ENCODE peak calls at places on chromosomes 3 and 15, in ten cellular contexts. One of them, this sample, is unnamed.
A peak's percentile ranks its signal among the peaks of the same experiment; 100 is the strongest.

GRCh38 chr3:67635257-67635656 is 19.2 kb downstream of the SUCLG2 start:
- DNase-seq in endothelial cell: no peak
- DNase-seq in dermis blood vessel endothelial cell: peak; percentile 19
- DNase-seq in heart right ventricle: no peak
- DNase-seq in GM13977: no peak
- DNase-seq in effector memory CD8-positive, alpha-beta T cell: no peak
- DNase-seq in immature natural killer cell: no peak
- DNase-seq in activated gamma-delta T cell treated with Interleukin-2 at 50 U/mL for 16 hours: no peak
- DNase-seq in Calu3: no peak
- DNase-seq in activated T-cell treated with anti-CD3 and anti-CD28 coated beads, Interleukin-2, amount 50 U/mL, for 1 hour: no peak
- DNase-seq in this sample: no peak

GRCh38 chr3:173467501-173467900 is 70.0 kb downstream of the NLGN1 start:
- DNase-seq in endothelial cell: no peak
- DNase-seq in dermis blood vessel endothelial cell: no peak
- DNase-seq in heart right ventricle: no peak
- DNase-seq in GM13977: no peak
- DNase-seq in effector memory CD8-positive, alpha-beta T cell: no peak
- DNase-seq in immature natural killer cell: no peak
- DNase-seq in activated gamma-delta T cell treated with Interleukin-2 at 50 U/mL for 16 hours: no peak
- DNase-seq in Calu3: no peak
- DNase-seq in activated T-cell treated with anti-CD3 and anti-CD28 coated beads, Interleukin-2, amount 50 U/mL, for 1 hour: no peak
- DNase-seq in this sample: no peak

GRCh38 chr3:50554553-50554952 is 13.0 kb downstream of the C3orf18 start:
- DNase-seq in endothelial cell: no peak
- DNase-seq in dermis blood vessel endothelial cell: no peak
- DNase-seq in heart right ventricle: no peak
- DNase-seq in GM13977: no peak
- DNase-seq in effector memory CD8-positive, alpha-beta T cell: no peak
- DNase-seq in immature natural killer cell: peak; percentile 17
- DNase-seq in activated gamma-delta T cell treated with Interleukin-2 at 50 U/mL for 16 hours: no peak
- DNase-seq in Calu3: no peak
- DNase-seq in activated T-cell treated with anti-CD3 and anti-CD28 coated beads, Interleukin-2, amount 50 U/mL, for 1 hour: no peak
- DNase-seq in this sample: no peak

GRCh38 chr3:119600732-119601131 is 3.0 kb downstream of the PLA1A start:
- DNase-seq in endothelial cell: peak; percentile 7
- DNase-seq in dermis blood vessel endothelial cell: peak; percentile 30
- DNase-seq in heart right ventricle: peak; percentile 37
- DNase-seq in GM13977: peak; percentile 46
- DNase-seq in effector memory CD8-positive, alpha-beta T cell: no peak
- DNase-seq in immature natural killer cell: no peak
- DNase-seq in activated gamma-delta T cell treated with Interleukin-2 at 50 U/mL for 16 hours: no peak
- DNase-seq in Calu3: no peak
- DNase-seq in activated T-cell treated with anti-CD3 and anti-CD28 coated beads, Interleukin-2, amount 50 U/mL, for 1 hour: no peak
- DNase-seq in this sample: peak; percentile 76

GRCh38 chr15:91916051-91916450 is 62.5 kb downstream of the SLCO3A1 start:
- DNase-seq in endothelial cell: no peak
- DNase-seq in dermis blood vessel endothelial cell: no peak
- DNase-seq in heart right ventricle: no peak
- DNase-seq in GM13977: no peak
- DNase-seq in effector memory CD8-positive, alpha-beta T cell: no peak
- DNase-seq in immature natural killer cell: no peak
- DNase-seq in activated gamma-delta T cell treated with Interleukin-2 at 50 U/mL for 16 hours: no peak
- DNase-seq in Calu3: no peak
- DNase-seq in activated T-cell treated with anti-CD3 and anti-CD28 coated beads, Interleukin-2, amount 50 U/mL, for 1 hour: no peak
- DNase-seq in this sample: no peak

GRCh38 chr15:96293446-96293845 is 37.1 kb upstream of the NR2F2 start:
- DNase-seq in endothelial cell: no peak
- DNase-seq in dermis blood vessel endothelial cell: no peak
- DNase-seq in heart right ventricle: no peak
- DNase-seq in GM13977: no peak
- DNase-seq in effector memory CD8-positive, alpha-beta T cell: no peak
- DNase-seq in immature natural killer cell: no peak
- DNase-seq in activated gamma-delta T cell treated with Interleukin-2 at 50 U/mL for 16 hours: no peak
- DNase-seq in Calu3: no peak
- DNase-seq in activated T-cell treated with anti-CD3 and anti-CD28 coated beads, Interleukin-2, amount 50 U/mL, for 1 hour: no peak
- DNase-seq in this sample: no peak

GRCh38 chr3:156176048-156176447 is 55.7 kb downstream of the KCNAB1 start:
- DNase-seq in endothelial cell: no peak
- DNase-seq in dermis blood vessel endothelial cell: no peak
- DNase-seq in heart right ventricle: no peak
- DNase-seq in GM13977: no peak
- DNase-seq in effector memory CD8-positive, alpha-beta T cell: no peak
- DNase-seq in immature natural killer cell: no peak
- DNase-seq in activated gamma-delta T cell treated with Interleukin-2 at 50 U/mL for 16 hours: no peak
- DNase-seq in Calu3: no peak
- DNase-seq in activated T-cell treated with anti-CD3 and anti-CD28 coated beads, Interleukin-2, amount 50 U/mL, for 1 hour: no peak
- DNase-seq in this sample: no peak

GRCh38 chr15:77035584-77035983 is 35.3 kb downstream of the TSPAN3 start:
- DNase-seq in endothelial cell: no peak
- DNase-seq in dermis blood vessel endothelial cell: no peak
- DNase-seq in heart right ventricle: no peak
- DNase-seq in GM13977: no peak
- DNase-seq in effector memory CD8-positive, alpha-beta T cell: no peak
- DNase-seq in immature natural killer cell: no peak
- DNase-seq in activated gamma-delta T cell treated with Interleukin-2 at 50 U/mL for 16 hours: peak; percentile 3
- DNase-seq in Calu3: no peak
- DNase-seq in activated T-cell treated with anti-CD3 and anti-CD28 coated beads, Interleukin-2, amount 50 U/mL, for 1 hour: no peak
- DNase-seq in this sample: no peak

GRCh38 chr3:133573629-133574194 is at the start of gene CDV3:
- DNase-seq in endothelial cell: peak; percentile 77
- DNase-seq in dermis blood vessel endothelial cell: no peak
- DNase-seq in heart right ventricle: no peak
- DNase-seq in GM13977: peak; percentile 62
- DNase-seq in effector memory CD8-positive, alpha-beta T cell: peak; percentile 73
- DNase-seq in immature natural killer cell: peak; percentile 91
- DNase-seq in activated gamma-delta T cell treated with Interleukin-2 at 50 U/mL for 16 hours: no peak
- DNase-seq in Calu3: no peak
- DNase-seq in activated T-cell treated with anti-CD3 and anti-CD28 coated beads, Interleukin-2, amount 50 U/mL, for 1 hour: no peak
- DNase-seq in this sample: peak; percentile 71

GRCh38 chr3:14016900-14017475 is 107.7 kb downstream of the CHCHD4 start:
- DNase-seq in endothelial cell: no peak
- DNase-seq in dermis blood vessel endothelial cell: no peak
- DNase-seq in heart right ventricle: no peak
- DNase-seq in GM13977: no peak
- DNase-seq in effector memory CD8-positive, alpha-beta T cell: no peak
- DNase-seq in immature natural killer cell: no peak
- DNase-seq in activated gamma-delta T cell treated with Interleukin-2 at 50 U/mL for 16 hours: no peak
- DNase-seq in Calu3: peak; percentile 73
- DNase-seq in activated T-cell treated with anti-CD3 and anti-CD28 coated beads, Interleukin-2, amount 50 U/mL, for 1 hour: no peak
- DNase-seq in this sample: no peak

GRCh38 chr3:192879346-192880031 is 38.2 kb downstream of the MB21D2 start:
- DNase-seq in endothelial cell: no peak
- DNase-seq in dermis blood vessel endothelial cell: peak; percentile 71
- DNase-seq in heart right ventricle: no peak
- DNase-seq in GM13977: no peak
- DNase-seq in effector memory CD8-positive, alpha-beta T cell: no peak
- DNase-seq in immature natural killer cell: no peak
- DNase-seq in activated gamma-delta T cell treated with Interleukin-2 at 50 U/mL for 16 hours: no peak
- DNase-seq in Calu3: peak; percentile 83
- DNase-seq in activated T-cell treated with anti-CD3 and anti-CD28 coated beads, Interleukin-2, amount 50 U/mL, for 1 hour: no peak
- DNase-seq in this sample: peak; percentile 95

GRCh38 chr15:77066961-77067690 is 3.8 kb downstream of the TSPAN3 start:
- DNase-seq in endothelial cell: no peak
- DNase-seq in dermis blood vessel endothelial cell: peak; percentile 72
- DNase-seq in heart right ventricle: no peak
- DNase-seq in GM13977: no peak
- DNase-seq in effector memory CD8-positive, alpha-beta T cell: no peak
- DNase-seq in immature natural killer cell: no peak
- DNase-seq in activated gamma-delta T cell treated with Interleukin-2 at 50 U/mL for 16 hours: no peak
- DNase-seq in Calu3: peak; percentile 43
- DNase-seq in activated T-cell treated with anti-CD3 and anti-CD28 coated beads, Interleukin-2, amount 50 U/mL, for 1 hour: no peak
- DNase-seq in this sample: no peak

GRCh38 chr3:172153335-172153861 is 114.0 kb downstream of the FNDC3B start:
- DNase-seq in endothelial cell: peak; percentile 67
- DNase-seq in dermis blood vessel endothelial cell: peak; percentile 98
- DNase-seq in heart right ventricle: peak; percentile 79
- DNase-seq in GM13977: no peak
- DNase-seq in effector memory CD8-positive, alpha-beta T cell: no peak
- DNase-seq in immature natural killer cell: peak; percentile 50
- DNase-seq in activated gamma-delta T cell treated with Interleukin-2 at 50 U/mL for 16 hours: peak; percentile 16
- DNase-seq in Calu3: peak; percentile 98
- DNase-seq in activated T-cell treated with anti-CD3 and anti-CD28 coated beads, Interleukin-2, amount 50 U/mL, for 1 hour: peak; percentile 40
- DNase-seq in this sample: no peak

GRCh38 chr3:141392018-141392370 is 23.7 kb downstream of the ZBTB38 start:
- DNase-seq in endothelial cell: no peak
- DNase-seq in dermis blood vessel endothelial cell: no peak
- DNase-seq in heart right ventricle: no peak
- DNase-seq in GM13977: no peak
- DNase-seq in effector memory CD8-positive, alpha-beta T cell: no peak
- DNase-seq in immature natural killer cell: no peak
- DNase-seq in activated gamma-delta T cell treated with Interleukin-2 at 50 U/mL for 16 hours: no peak
- DNase-seq in Calu3: no peak
- DNase-seq in activated T-cell treated with anti-CD3 and anti-CD28 coated beads, Interleukin-2, amount 50 U/mL, for 1 hour: no peak
- DNase-seq in this sample: no peak

GRCh38 chr3:14283821-14284438 is 105.3 kb downstream of the LSM3 start:
- DNase-seq in endothelial cell: no peak
- DNase-seq in dermis blood vessel endothelial cell: no peak
- DNase-seq in heart right ventricle: no peak
- DNase-seq in GM13977: no peak
- DNase-seq in effector memory CD8-positive, alpha-beta T cell: no peak
- DNase-seq in immature natural killer cell: no peak
- DNase-seq in activated gamma-delta T cell treated with Interleukin-2 at 50 U/mL for 16 hours: no peak
- DNase-seq in Calu3: no peak
- DNase-seq in activated T-cell treated with anti-CD3 and anti-CD28 coated beads, Interleukin-2, amount 50 U/mL, for 1 hour: no peak
- DNase-seq in this sample: no peak

GRCh38 chr15:79091204-79091867 is 756 bp upstream of the RASGRF1 start:
- DNase-seq in endothelial cell: peak; percentile 19
- DNase-seq in dermis blood vessel endothelial cell: peak; percentile 10
- DNase-seq in heart right ventricle: no peak
- DNase-seq in GM13977: peak; percentile 48
- DNase-seq in effector memory CD8-positive, alpha-beta T cell: no peak
- DNase-seq in immature natural killer cell: no peak
- DNase-seq in activated gamma-delta T cell treated with Interleukin-2 at 50 U/mL for 16 hours: no peak
- DNase-seq in Calu3: peak; percentile 16
- DNase-seq in activated T-cell treated with anti-CD3 and anti-CD28 coated beads, Interleukin-2, amount 50 U/mL, for 1 hour: no peak
- DNase-seq in this sample: peak; percentile 66

GRCh38 chr15:63233667-63234419 is 43.6 kb upstream of the APH1B start:
- DNase-seq in endothelial cell: no peak
- DNase-seq in dermis blood vessel endothelial cell: peak; percentile 79
- DNase-seq in heart right ventricle: no peak
- DNase-seq in GM13977: no peak
- DNase-seq in effector memory CD8-positive, alpha-beta T cell: no peak
- DNase-seq in immature natural killer cell: no peak
- DNase-seq in activated gamma-delta T cell treated with Interleukin-2 at 50 U/mL for 16 hours: no peak
- DNase-seq in Calu3: no peak
- DNase-seq in activated T-cell treated with anti-CD3 and anti-CD28 coated beads, Interleukin-2, amount 50 U/mL, for 1 hour: no peak
- DNase-seq in this sample: no peak

GRCh38 chr15:33358303-33358702 is 47.5 kb downstream of the RYR3 start:
- DNase-seq in endothelial cell: no peak
- DNase-seq in dermis blood vessel endothelial cell: no peak
- DNase-seq in heart right ventricle: no peak
- DNase-seq in GM13977: no peak
- DNase-seq in effector memory CD8-positive, alpha-beta T cell: no peak
- DNase-seq in immature natural killer cell: no peak
- DNase-seq in activated gamma-delta T cell treated with Interleukin-2 at 50 U/mL for 16 hours: no peak
- DNase-seq in Calu3: no peak
- DNase-seq in activated T-cell treated with anti-CD3 and anti-CD28 coated beads, Interleukin-2, amount 50 U/mL, for 1 hour: no peak
- DNase-seq in this sample: no peak

GRCh38 chr3:123153124-123153523 is 48.6 kb upstream of the SEC22A start:
- DNase-seq in endothelial cell: no peak
- DNase-seq in dermis blood vessel endothelial cell: no peak
- DNase-seq in heart right ventricle: no peak
- DNase-seq in GM13977: peak; percentile 42
- DNase-seq in effector memory CD8-positive, alpha-beta T cell: no peak
- DNase-seq in immature natural killer cell: no peak
- DNase-seq in activated gamma-delta T cell treated with Interleukin-2 at 50 U/mL for 16 hours: no peak
- DNase-seq in Calu3: no peak
- DNase-seq in activated T-cell treated with anti-CD3 and anti-CD28 coated beads, Interleukin-2, amount 50 U/mL, for 1 hour: no peak
- DNase-seq in this sample: no peak

GRCh38 chr3:100045696-100046095 is 68.6 kb downstream of the FILIP1L start:
- DNase-seq in endothelial cell: no peak
- DNase-seq in dermis blood vessel endothelial cell: peak; percentile 55
- DNase-seq in heart right ventricle: peak; percentile 68
- DNase-seq in GM13977: no peak
- DNase-seq in effector memory CD8-positive, alpha-beta T cell: no peak
- DNase-seq in immature natural killer cell: no peak
- DNase-seq in activated gamma-delta T cell treated with Interleukin-2 at 50 U/mL for 16 hours: no peak
- DNase-seq in Calu3: no peak
- DNase-seq in activated T-cell treated with anti-CD3 and anti-CD28 coated beads, Interleukin-2, amount 50 U/mL, for 1 hour: no peak
- DNase-seq in this sample: peak; percentile 51

GRCh38 chr3:85081191-85081895 is 122.6 kb downstream of the CADM2 start:
- DNase-seq in endothelial cell: no peak
- DNase-seq in dermis blood vessel endothelial cell: no peak
- DNase-seq in heart right ventricle: no peak
- DNase-seq in GM13977: no peak
- DNase-seq in effector memory CD8-positive, alpha-beta T cell: no peak
- DNase-seq in immature natural killer cell: no peak
- DNase-seq in activated gamma-delta T cell treated with Interleukin-2 at 50 U/mL for 16 hours: no peak
- DNase-seq in Calu3: peak; percentile 34
- DNase-seq in activated T-cell treated with anti-CD3 and anti-CD28 coated beads, Interleukin-2, amount 50 U/mL, for 1 hour: no peak
- DNase-seq in this sample: peak; percentile 45

GRCh38 chr3:48367201-48367600 is 4.8 kb upstream of the FBXW12 start:
- DNase-seq in endothelial cell: no peak
- DNase-seq in dermis blood vessel endothelial cell: no peak
- DNase-seq in heart right ventricle: peak; percentile 15
- DNase-seq in GM13977: no peak
- DNase-seq in effector memory CD8-positive, alpha-beta T cell: no peak
- DNase-seq in immature natural killer cell: no peak
- DNase-seq in activated gamma-delta T cell treated with Interleukin-2 at 50 U/mL for 16 hours: no peak
- DNase-seq in Calu3: peak; percentile 29
- DNase-seq in activated T-cell treated with anti-CD3 and anti-CD28 coated beads, Interleukin-2, amount 50 U/mL, for 1 hour: no peak
- DNase-seq in this sample: peak; percentile 19

GRCh38 chr3:133561682-133562081 is 11.8 kb upstream of the CDV3 start:
- DNase-seq in endothelial cell: no peak
- DNase-seq in dermis blood vessel endothelial cell: no peak
- DNase-seq in heart right ventricle: no peak
- DNase-seq in GM13977: no peak
- DNase-seq in effector memory CD8-positive, alpha-beta T cell: no peak
- DNase-seq in immature natural killer cell: no peak
- DNase-seq in activated gamma-delta T cell treated with Interleukin-2 at 50 U/mL for 16 hours: no peak
- DNase-seq in Calu3: no peak
- DNase-seq in activated T-cell treated with anti-CD3 and anti-CD28 coated beads, Interleukin-2, amount 50 U/mL, for 1 hour: no peak
- DNase-seq in this sample: no peak

GRCh38 chr15:43370310-43370974 is 401 bp downstream of the ZSCAN29 start:
- DNase-seq in endothelial cell: peak; percentile 46
- DNase-seq in dermis blood vessel endothelial cell: peak; percentile 41
- DNase-seq in heart right ventricle: peak; percentile 20
- DNase-seq in GM13977: no peak
- DNase-seq in effector memory CD8-positive, alpha-beta T cell: no peak
- DNase-seq in immature natural killer cell: peak; percentile 3
- DNase-seq in activated gamma-delta T cell treated with Interleukin-2 at 50 U/mL for 16 hours: no peak
- DNase-seq in Calu3: no peak
- DNase-seq in activated T-cell treated with anti-CD3 and anti-CD28 coated beads, Interleukin-2, amount 50 U/mL, for 1 hour: no peak
- DNase-seq in this sample: peak; percentile 66

GRCh38 chr3:149936812-149937230 is 33.9 kb downstream of the PFN2 start:
- DNase-seq in endothelial cell: peak; percentile 54
- DNase-seq in dermis blood vessel endothelial cell: peak; percentile 80
- DNase-seq in heart right ventricle: peak; percentile 22
- DNase-seq in GM13977: peak; percentile 31
- DNase-seq in effector memory CD8-positive, alpha-beta T cell: peak; percentile 33
- DNase-seq in immature natural killer cell: peak; percentile 12
- DNase-seq in activated gamma-delta T cell treated with Interleukin-2 at 50 U/mL for 16 hours: peak; percentile 17
- DNase-seq in Calu3: peak; percentile 68
- DNase-seq in activated T-cell treated with anti-CD3 and anti-CD28 coated beads, Interleukin-2, amount 50 U/mL, for 1 hour: peak; percentile 39
- DNase-seq in this sample: peak; percentile 94

GRCh38 chr3:55156851-55157650 is 229.2 kb upstream of the LRTM1 start:
- DNase-seq in endothelial cell: no peak
- DNase-seq in dermis blood vessel endothelial cell: no peak
- DNase-seq in heart right ventricle: no peak
- DNase-seq in GM13977: no peak
- DNase-seq in effector memory CD8-positive, alpha-beta T cell: no peak
- DNase-seq in immature natural killer cell: no peak
- DNase-seq in activated gamma-delta T cell treated with Interleukin-2 at 50 U/mL for 16 hours: no peak
- DNase-seq in Calu3: no peak
- DNase-seq in activated T-cell treated with anti-CD3 and anti-CD28 coated beads, Interleukin-2, amount 50 U/mL, for 1 hour: no peak
- DNase-seq in this sample: no peak

GRCh38 chr15:88990185-88990679 is 77.1 kb upstream of the MFGE8 start:
- DNase-seq in endothelial cell: no peak
- DNase-seq in dermis blood vessel endothelial cell: no peak
- DNase-seq in heart right ventricle: no peak
- DNase-seq in GM13977: no peak
- DNase-seq in effector memory CD8-positive, alpha-beta T cell: no peak
- DNase-seq in immature natural killer cell: no peak
- DNase-seq in activated gamma-delta T cell treated with Interleukin-2 at 50 U/mL for 16 hours: no peak
- DNase-seq in Calu3: no peak
- DNase-seq in activated T-cell treated with anti-CD3 and anti-CD28 coated beads, Interleukin-2, amount 50 U/mL, for 1 hour: no peak
- DNase-seq in this sample: no peak

GRCh38 chr3:169041677-169042171 is 621.8 kb downstream of the MECOM start:
- DNase-seq in endothelial cell: no peak
- DNase-seq in dermis blood vessel endothelial cell: peak; percentile 81
- DNase-seq in heart right ventricle: no peak
- DNase-seq in GM13977: peak; percentile 3
- DNase-seq in effector memory CD8-positive, alpha-beta T cell: no peak
- DNase-seq in immature natural killer cell: no peak
- DNase-seq in activated gamma-delta T cell treated with Interleukin-2 at 50 U/mL for 16 hours: no peak
- DNase-seq in Calu3: no peak
- DNase-seq in activated T-cell treated with anti-CD3 and anti-CD28 coated beads, Interleukin-2, amount 50 U/mL, for 1 hour: no peak
- DNase-seq in this sample: peak; percentile 15